ENCODE peak calls at places on chromosomes 13 and 19, in four cellular contexts. A, H, R and P are unnamed samples.

GRCh38 chr13:75798353-75799245 is 162.5 kb downstream of the LMO7 start:
- DNase-seq in R (no peak), A (no peak), H (no peak), P (no peak)

GRCh38 chr13:45327253-45327954 is 13.6 kb downstream of the TPT1 start:
- DNase-seq in A (no peak), R (no peak), H (no peak), P (no peak)

GRCh38 chr19:46818812-46819211 is 30.4 kb upstream of the SLC1A5 start:
- DNase-seq in A (no peak), R (no peak), H (no peak), P (no peak)

GRCh38 chr13:44243198-44243852 is 130.3 kb upstream of the SERP2 start:
- DNase-seq in R (no peak), A (peak), H (no peak), P (no peak)

GRCh38 chr13:36096411-36097184 is 34.6 kb downstream of the DCLK1 start:
- DNase-seq in R (no peak), H (no peak), A (no peak), P (no peak)

GRCh38 chr19:17302391-17303166 is 646 bp downstream of the ABHD8 start:
- DNase-seq in R (no peak), A (no peak), H (peak), P (no peak)

GRCh38 chr13:43916828-43917227 is 37.1 kb downstream of the LACC1 start:
- DNase-seq in R (no peak), H (no peak), A (no peak), P (no peak)

GRCh38 chr13:75908137-75908536 is 272.0 kb downstream of the LMO7 start:
- DNase-seq in R (no peak), H (no peak), A (no peak), P (no peak)

GRCh38 chr19:6018786-6019185 is 40.8 kb upstream of the RANBP3 start:
- DNase-seq in H (no peak), R (no peak), A (no peak), P (no peak)

GRCh38 chr13:28494861-28495585 is at the start of gene FLT1:
- DNase-seq in H (no peak), A (no peak), R (peak), P (no peak)

GRCh38 chr13:36712785-36713184 is 39.0 kb downstream of the SERTM1 start:
- DNase-seq in A (no peak), H (no peak), R (no peak), P (no peak)